ENCODE peak calls at places on chromosomes 5 and 9, in eight cellular contexts. M, F, T, N, V, U, Y and A are unnamed samples.

GRCh38 chr5:95895771-95896170 is 65.9 kb downstream of the ELL2 start:
- DNase-seq in M (no peak), F (no peak), T (no peak), N (no peak), V (no peak), U (no peak), Y (peak; percentile 61), A (no peak)

GRCh38 chr5:16797949-16798348 is 138.1 kb downstream of the MYO10 start:
- DNase-seq in M (no peak), F (no peak), T (no peak), N (no peak), V (no peak), U (no peak), Y (no peak), A (no peak)

GRCh38 chr9:99356512-99356971 is 134.5 kb downstream of the SEC61B start:
- DNase-seq in M (peak; percentile 72), F (no peak), T (peak; percentile 82), N (peak; percentile 79), V (no peak), U (peak; percentile 28), Y (no peak), A (peak; percentile 84)

GRCh38 chr9:134783699-134784039 is 96.9 kb upstream of the FCN2 start:
- DNase-seq in M (peak; percentile 28), F (peak; percentile 41), T (no peak), N (no peak), V (no peak), U (no peak), Y (no peak), A (peak; percentile 46)

GRCh38 chr5:111747336-111747735 is 9.7 kb downstream of the NREP start:
- DNase-seq in M (no peak), F (no peak), T (no peak), N (no peak), V (no peak), U (no peak), Y (no peak), A (no peak)

GRCh38 chr5:32346869-32347268 is 34.1 kb upstream of the MTMR12 start:
- DNase-seq in M (no peak), F (no peak), T (no peak), N (no peak), V (no peak), U (no peak), Y (no peak), A (no peak)

GRCh38 chr5:41764650-41765049 is 105.6 kb downstream of the OXCT1 start:
- DNase-seq in M (no peak), F (no peak), T (no peak), N (no peak), V (no peak), U (no peak), Y (no peak), A (no peak)

GRCh38 chr5:6583049-6583880 is 49.6 kb downstream of the NSUN2 start:
- DNase-seq in M (peak; percentile 8), F (no peak), T (peak; percentile 51), N (no peak), V (no peak), U (peak; percentile 22), Y (peak; percentile 58), A (no peak)

GRCh38 chr5:4258170-4258569 is 662.5 kb downstream of the IRX1 start:
- DNase-seq in M (no peak), F (peak; percentile 50), T (no peak), N (no peak), V (no peak), U (no peak), Y (no peak), A (no peak)

GRCh38 chr9:113623851-113624485 is 160.4 kb downstream of the RGS3 start:
- DNase-seq in M (no peak), F (no peak), T (no peak), N (no peak), V (no peak), U (no peak), Y (no peak), A (no peak)

GRCh38 chr9:13791816-13792215 is 512.3 kb upstream of the MPDZ start:
- DNase-seq in M (no peak), F (no peak), T (no peak), N (no peak), V (no peak), U (no peak), Y (no peak), A (no peak)

GRCh38 chr9:13790055-13790454 is 510.6 kb upstream of the MPDZ start:
- DNase-seq in M (no peak), F (no peak), T (no peak), N (no peak), V (no peak), U (no peak), Y (no peak), A (no peak)

GRCh38 chr9:13787234-13787833 is 507.8 kb upstream of the MPDZ start:
- DNase-seq in M (peak; percentile 85), F (no peak), T (no peak), N (no peak), V (no peak), U (no peak), Y (no peak), A (no peak)

DNA sequence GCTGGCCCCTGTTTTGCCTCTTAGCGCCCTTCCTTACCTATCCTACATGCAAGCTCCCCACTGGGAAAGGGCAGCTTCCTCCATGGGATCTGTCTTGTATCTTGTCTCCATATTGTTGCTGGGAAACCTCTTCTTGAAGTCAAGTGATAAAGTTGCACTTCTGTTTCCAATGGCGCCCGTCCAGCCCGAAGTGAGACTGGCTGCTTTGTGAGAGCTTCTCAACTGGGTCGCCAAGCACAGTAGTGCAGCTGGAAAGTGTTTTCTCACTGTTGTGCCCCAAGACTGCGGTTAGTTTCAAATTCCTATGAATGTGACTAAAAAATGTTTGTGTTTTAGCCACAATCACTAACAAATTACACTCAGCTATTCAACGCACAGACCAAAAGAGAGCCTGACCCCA is 506.6 kb upstream of the MPDZ start:
- DNase-seq in M (peak; percentile 84), F (no peak), T (peak; percentile 66), N (peak; percentile 69), V (no peak), U (no peak), Y (no peak), A (no peak)
- H3K27ac ChIP-seq in M (no peak overlapping the region), F (peak overlapping the region; percentile 15), T (peak overlapping the region; percentile 87), N (peak overlapping the region; percentile 23), V (no peak overlapping the region), U (no peak overlapping the region), Y (no peak overlapping the region), A (no peak overlapping the region)

GRCh38 chr9:137071282-137071681 is 925 bp upstream of the SAPCD2 start:
- DNase-seq in M (no peak), F (no peak), T (no peak), N (no peak), V (no peak), U (no peak), Y (no peak), A (no peak)
- H3K27ac ChIP-seq in M (no peak overlapping the region), F (peak overlapping the region; percentile 91), T (peak overlapping the region; percentile 78), N (no peak overlapping the region), V (no peak overlapping the region), U (peak overlapping the region; percentile 97), Y (peak overlapping the region; percentile 19), A (peak overlapping the region; percentile 53)

GRCh38 chr9:136512651-136513066 is 29.8 kb upstream of the SEC16A start:
- DNase-seq in M (no peak), F (no peak), T (no peak), N (no peak), V (no peak), U (no peak), Y (no peak), A (no peak)
- H3K27ac ChIP-seq in M (no peak overlapping the region), F (peak overlapping the region; percentile 85), T (peak overlapping the region; percentile 81), N (no peak overlapping the region), V (no peak overlapping the region), U (peak overlapping the region; percentile 90), Y (peak overlapping the region; percentile 91), A (peak overlapping the region; percentile 76)

GRCh38 chr9:137192448-137192780 is 3.9 kb downstream of the SSNA1 start:
- DNase-seq in M (no peak), F (no peak), T (no peak), N (no peak), V (no peak), U (no peak), Y (no peak), A (no peak)

GRCh38 chr9:137192859-137193258 is 4.4 kb downstream of the SSNA1 start:
- DNase-seq in M (no peak), F (no peak), T (no peak), N (no peak), V (no peak), U (no peak), Y (no peak), A (no peak)

GRCh38 chr9:137194388-137194787 is 5.9 kb downstream of the SSNA1 start:
- DNase-seq in M (no peak), F (no peak), T (peak; percentile 68), N (no peak), V (no peak), U (peak; percentile 90), Y (no peak), A (no peak)

GRCh38 chr9:137194909-137195308 is 5.6 kb downstream of the TPRN start:
- DNase-seq in M (no peak), F (no peak), T (no peak), N (no peak), V (no peak), U (no peak), Y (no peak), A (no peak)

GRCh38 chr9:137193771-137194170 is 5.3 kb downstream of the SSNA1 start:
- DNase-seq in M (no peak), F (no peak), T (no peak), N (no peak), V (no peak), U (no peak), Y (no peak), A (no peak)
- H3K27ac ChIP-seq in M (no peak overlapping the region), F (no peak overlapping the region), T (peak overlapping the region; percentile 49), N (no peak overlapping the region), V (no peak overlapping the region), U (peak overlapping the region; percentile 100), Y (no peak overlapping the region), A (no peak overlapping the region)

DNA sequence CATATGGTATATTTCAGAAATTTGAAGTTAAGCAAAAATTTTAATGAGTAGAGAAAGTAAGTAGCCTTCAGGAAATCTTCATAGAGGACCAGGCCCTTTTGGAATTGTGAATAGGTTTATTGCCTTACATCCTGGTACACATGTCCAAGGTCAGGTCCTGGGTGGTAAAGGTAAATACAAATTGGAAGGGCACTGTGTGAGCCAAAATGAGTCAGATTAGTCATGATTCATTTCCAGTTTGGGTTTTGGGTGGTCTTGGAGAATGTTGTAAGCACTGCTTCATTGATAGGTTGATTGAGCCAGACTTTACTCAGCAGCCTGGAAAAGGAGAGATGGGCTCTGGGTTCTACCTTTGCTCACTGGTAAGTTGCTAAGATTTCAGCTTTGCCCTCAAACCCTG is 82.5 kb upstream of the ZNF169 start:
- DNase-seq in M (no peak), F (no peak), T (no peak), N (no peak), V (no peak), U (no peak), Y (no peak), A (no peak)
- H3K27ac ChIP-seq in M (no peak overlapping the region), F (peak overlapping the region; percentile 8), T (no peak overlapping the region), N (no peak overlapping the region), V (no peak overlapping the region), U (no peak overlapping the region), Y (no peak overlapping the region), A (no peak overlapping the region)

DNA sequence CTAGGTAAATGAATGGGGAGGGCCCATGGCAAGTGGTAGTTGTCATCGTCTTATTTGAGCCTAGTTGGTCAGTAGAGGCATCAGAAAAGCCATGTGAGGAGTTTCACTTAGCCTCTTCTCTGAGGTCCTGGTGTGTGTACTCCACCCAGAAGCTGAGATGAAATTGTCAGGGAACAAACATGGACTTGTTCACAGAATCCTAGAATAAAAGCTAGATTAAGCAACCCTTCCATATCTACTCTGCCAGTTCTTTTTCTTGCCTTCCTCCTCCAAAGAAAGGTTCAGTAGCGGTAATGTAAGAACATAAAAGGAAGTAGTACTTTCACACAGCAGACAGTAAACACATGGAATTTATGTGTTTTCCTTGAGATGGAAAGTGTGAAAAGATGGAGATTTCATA is 70.4 kb downstream of the ARHGAP26 start:
- DNase-seq in M (no peak), F (no peak), T (no peak), N (no peak), V (no peak), U (no peak), Y (no peak), A (no peak)
- H3K27ac ChIP-seq in M (no peak overlapping the region), F (no peak overlapping the region), T (peak overlapping the region; percentile 68), N (peak overlapping the region; percentile 67), V (no peak overlapping the region), U (no peak overlapping the region), Y (no peak overlapping the region), A (peak overlapping the region; percentile 38)